ENCODE peak calls at places on chromosomes 7 and 10, in six cellular contexts. J, Y, N, V, E and D are unnamed samples.

GRCh38 chr7:108236681-108237415 is 106.7 kb upstream of the LAMB4 start:
- DNase-seq in J (no peak), Y (no peak), N (no peak), V (no peak), E (no peak), D (no peak)

GRCh38 chr10:76779163-76779820 is 858.3 kb downstream of the KCNMA1 start:
- DNase-seq in J (peak), Y (peak), N (peak), V (no peak), E (no peak), D (no peak)

GRCh38 chr7:19491821-19492452 is 216.9 kb downstream of the POLR1F start:
- DNase-seq in J (peak), Y (peak), N (peak), V (peak), E (no peak), D (no peak)

GRCh38 chr7:46220066-46220630 is 299.1 kb upstream of the IGFBP3 start:
- DNase-seq in J (peak), Y (no peak), N (peak), V (no peak), E (no peak), D (no peak)

GRCh38 chr7:4642468-4643203 is 39.5 kb upstream of the FOXK1 start:
- DNase-seq in J (no peak), Y (peak), N (no peak), V (no peak), E (no peak), D (no peak)

GRCh38 chr10:49252313-49253034 is 46.5 kb upstream of the C10orf71 start:
- DNase-seq in J (peak), Y (no peak), N (no peak), V (no peak), E (no peak), D (no peak)

GRCh38 chr10:44132361-44133289 is 252.3 kb downstream of the CXCL12 start:
- DNase-seq in J (no peak), Y (peak), N (no peak), V (no peak), E (no peak), D (peak)

GRCh38 chr7:14769261-14769660 is 133.3 kb downstream of the DGKB start:
- DNase-seq in J (peak), Y (no peak), N (no peak), V (no peak), E (no peak), D (no peak)

GRCh38 chr7:22329816-22330524 is 27.0 kb downstream of the RAPGEF5 start:
- DNase-seq in J (peak), Y (no peak), N (no peak), V (no peak), E (no peak), D (no peak)

GRCh38 chr7:66427956-66428355 is 200.7 kb upstream of the KCTD7 start:
- DNase-seq in J (no peak), Y (no peak), N (no peak), V (no peak), E (no peak), D (no peak)

GRCh38 chr7:96236198-96237039 is 85.5 kb downstream of the SLC25A13 start:
- DNase-seq in J (peak), Y (no peak), N (peak), V (no peak), E (no peak), D (peak)

GRCh38 chr7:141409911-141410329 is 141.3 kb upstream of the AGK start:
- DNase-seq in J (no peak), Y (no peak), N (no peak), V (no peak), E (no peak), D (no peak)

GRCh38 chr7:23604296-23604640 is 7.1 kb downstream of the CCDC126 start:
- DNase-seq in J (no peak), Y (no peak), N (peak), V (no peak), E (no peak), D (no peak)

GRCh38 chr7:135253851-135254815 is 20.5 kb downstream of the STRA8 start:
- DNase-seq in J (peak), Y (peak), N (peak), V (peak), E (peak), D (peak)

GRCh38 chr7:143284591-143285453 is at the start of gene TMEM139:
- DNase-seq in J (peak), Y (no peak), N (no peak), V (no peak), E (peak), D (no peak)

GRCh38 chr7:141754939-141755338 is 9.0 kb upstream of the TAS2R3 start:
- DNase-seq in J (peak), Y (no peak), N (no peak), V (peak), E (no peak), D (no peak)

GRCh38 chr10:10873915-10874314 is 143.8 kb upstream of the CELF2 start:
- DNase-seq in J (no peak), Y (no peak), N (no peak), V (no peak), E (no peak), D (no peak)

DNA sequence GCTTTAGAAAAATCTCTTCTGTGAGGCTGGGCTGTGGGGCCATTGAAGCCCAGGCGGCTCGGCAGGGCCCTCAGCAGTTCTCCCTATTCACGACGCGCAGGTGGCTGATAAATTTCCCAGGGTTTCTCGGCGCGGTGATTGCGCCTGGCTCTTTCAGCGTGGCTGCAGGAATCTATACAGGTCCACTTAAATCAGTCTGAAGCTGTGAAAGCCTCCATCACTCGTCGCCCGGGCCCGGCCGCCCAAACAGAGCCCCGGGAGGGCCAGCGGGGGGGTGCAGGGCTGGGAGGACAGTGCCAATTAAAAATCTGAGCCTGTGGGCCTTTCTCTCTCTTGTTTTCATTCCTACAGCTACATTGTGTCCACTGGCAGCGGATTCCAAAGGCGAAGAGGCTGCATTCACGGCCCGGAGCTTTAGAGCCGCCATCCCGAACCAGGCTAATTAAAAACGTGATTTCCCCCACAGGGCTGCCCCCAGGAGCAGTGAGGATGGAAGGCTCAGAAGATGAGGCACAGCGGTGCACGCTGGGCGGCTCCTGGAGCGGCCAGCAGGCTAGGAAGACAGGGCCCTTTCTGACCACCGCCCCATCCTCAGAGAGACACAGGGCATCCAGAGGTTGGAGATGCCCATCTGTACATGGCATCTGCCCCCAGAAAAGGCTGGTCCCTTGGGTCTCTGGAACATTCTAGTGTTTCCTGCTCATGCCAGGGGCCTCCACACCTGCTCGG is 100.7 kb downstream of the FAM53B start:
- DNase-seq in J (no peak), Y (no peak), N (no peak), V (no peak), E (no peak), D (no peak)
- H3K27ac ChIP-seq in J (no peak), Y (no peak), N (no peak), V (no peak), E (no peak), D (no peak)

GRCh38 chr10:36038316-36038715 is 396.2 kb upstream of the FZD8 start:
- DNase-seq in J (no peak), Y (no peak), N (no peak), V (no peak), E (no peak), D (no peak)

GRCh38 chr10:36036137-36036536 is 394.0 kb upstream of the FZD8 start:
- DNase-seq in J (peak), Y (no peak), N (peak), V (no peak), E (no peak), D (no peak)

DNA sequence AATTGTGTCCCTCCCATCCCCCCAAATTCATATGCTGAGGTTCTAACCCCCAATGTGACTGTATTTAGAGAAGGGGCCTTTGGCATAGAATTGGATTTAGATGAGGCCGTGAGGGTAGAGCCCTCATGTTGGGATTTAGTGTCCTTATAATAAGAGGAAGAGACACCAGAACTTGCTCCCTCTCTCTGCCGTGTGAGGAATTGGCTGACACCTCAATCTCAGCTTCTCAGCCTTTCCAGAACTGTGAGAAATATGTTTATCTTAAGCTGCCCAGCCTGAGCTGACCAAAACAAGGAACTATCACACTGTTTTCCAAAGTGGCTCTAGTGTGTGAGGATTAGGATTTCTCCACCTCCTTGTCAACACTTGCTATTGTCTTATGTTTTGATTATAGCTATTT is 400.0 kb upstream of the FZD8 start:
- DNase-seq in J (no peak), Y (no peak), N (no peak), V (peak), E (no peak), D (no peak)
- TF ChIP-seq CTCF in J (peak), Y (no peak), N (no peak), V (no peak), E (no peak), D (no peak)

GRCh38 chr7:149769915-149770314 is 3.5 kb downstream of the ZNF467 start:
- DNase-seq in J (no peak), Y (no peak), N (no peak), V (no peak), E (no peak), D (no peak)

GRCh38 chr7:149770728-149771127 is 2.7 kb downstream of the ZNF467 start:
- DNase-seq in J (no peak), Y (peak), N (no peak), V (no peak), E (no peak), D (no peak)

GRCh38 chr7:149771696-149772235 is 1.6 kb downstream of the ZNF467 start:
- DNase-seq in J (peak), Y (peak), N (peak), V (peak), E (peak), D (peak)

GRCh38 chr7:149772236-149772820 is 1.1 kb downstream of the ZNF467 start:
- DNase-seq in J (no peak), Y (no peak), N (no peak), V (no peak), E (no peak), D (no peak)

GRCh38 chr7:149771199-149771636 is 2.2 kb downstream of the ZNF467 start:
- DNase-seq in J (peak), Y (peak), N (no peak), V (no peak), E (peak), D (no peak)
- H3K4me3 ChIP-seq in J (peak), Y (peak), N (peak), V (peak), E (peak), D (peak)

DNA sequence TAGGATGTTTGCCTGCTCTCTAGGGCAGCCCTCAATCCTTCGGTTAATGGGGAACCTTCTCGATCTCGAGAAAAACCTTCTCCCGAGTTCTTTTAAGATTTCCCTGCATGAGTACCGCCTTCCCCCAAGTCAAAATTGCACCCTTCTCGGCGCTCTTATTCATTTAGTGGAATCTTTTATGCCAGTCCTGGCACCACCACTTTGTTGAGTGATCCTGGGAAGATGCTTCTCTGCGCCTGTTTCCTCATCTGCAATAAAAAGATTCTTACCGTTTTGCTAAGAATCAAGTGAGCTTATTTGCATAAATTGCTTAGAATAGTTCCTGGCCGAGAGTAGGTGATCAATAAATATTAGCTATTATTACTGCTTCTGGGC is 697 bp downstream of the ARPC1A start:
- DNase-seq in J (no peak), Y (no peak), N (no peak), V (no peak), E (no peak), D (no peak)
- H3K27ac ChIP-seq in J (peak), Y (peak), N (peak), V (peak), E (peak), D (peak)

GRCh38 chr10:27360581-27361172 is 120.1 kb upstream of the ACBD5 start:
- DNase-seq in J (peak), Y (peak), N (peak), V (peak), E (peak), D (peak)
- TF ChIP-seq CTCF in J (peak), Y (peak), N (peak), V (peak), E (no peak), D (peak)

GRCh38 chr7:130345106-130345505 is 490 bp downstream of the CPA5 start:
- DNase-seq in J (no peak), Y (no peak), N (no peak), V (no peak), E (no peak), D (no peak)
- H3K4me3 ChIP-seq in J (no peak), Y (no peak), N (no peak), V (no peak), E (no peak), D (no peak)

DNA sequence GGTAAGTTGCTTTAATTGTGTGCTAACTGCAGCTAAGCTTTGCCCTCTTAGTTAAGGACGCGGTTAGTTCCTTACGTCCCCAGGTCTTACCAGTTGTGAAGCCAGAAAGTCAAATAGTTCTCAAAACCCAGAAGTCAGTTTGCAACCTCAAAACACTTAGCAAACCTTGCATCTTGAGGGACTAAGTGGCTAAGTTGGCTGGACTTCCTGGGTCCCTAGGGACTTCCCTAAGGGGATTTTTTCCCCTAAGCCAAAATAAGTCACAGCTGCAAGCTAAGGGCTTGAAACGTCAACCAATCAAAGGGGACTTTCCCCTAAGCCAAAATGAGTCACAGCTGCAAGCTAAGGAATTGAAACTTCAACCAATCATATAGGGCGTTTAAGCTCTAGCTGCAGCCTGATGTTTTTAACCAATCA is 36.2 kb upstream of the HECW1 start:
- DNase-seq in J (no peak), Y (no peak), N (peak), V (peak), E (no peak), D (no peak)
- H3K27ac ChIP-seq in J (no peak), Y (no peak), N (no peak), V (no peak), E (no peak), D (no peak)

GRCh38 chr7:123580406-123581161 is 21.0 kb upstream of the ASB15 start:
- DNase-seq in J (peak), Y (peak), N (peak), V (peak), E (no peak), D (no peak)

GRCh38 chr7:123583821-123584220 is 17.8 kb upstream of the ASB15 start:
- DNase-seq in J (no peak), Y (no peak), N (no peak), V (no peak), E (no peak), D (no peak)

GRCh38 chr7:123581162-123581459 is 20.5 kb upstream of the ASB15 start:
- DNase-seq in J (no peak), Y (no peak), N (no peak), V (no peak), E (no peak), D (no peak)
- TF ChIP-seq CTCF in J (peak), Y (no peak), N (no peak), V (peak), E (no peak), D (no peak)